ENCODE peak calls at places on chromosomes 4 and X, in eight cellular contexts. Q is LoVo; Y is left cardiac atrium; F is kidney epithelial cell; O is cardiac muscle cell; X is IMR-90; S is activated T-helper 1 cell treated with anti-CD3 and anti-CD28 coated beads, Interleukin-2, amount 50 U/mL, for 16 hours; I is HCEC 1CT. K is an unnamed sample.

GRCh38 chr4:120760047-120760446 is 162.5 kb downstream of the PRDM5 start:
- DNase-seq in X (peak), F (no peak), Y (no peak), S (no peak), O (no peak), I (no peak), Q (no peak), K (no peak)

GRCh38 chrX:150446151-150446550 is 83.0 kb downstream of the MAMLD1 start:
- DNase-seq in Y (no peak), S (no peak), O (no peak), F (no peak), I (no peak), X (no peak), Q (no peak), K (no peak)

GRCh38 chr4:98648602-98649001 is 9.8 kb downstream of the TSPAN5 start:
- DNase-seq in Q (no peak), X (no peak), I (no peak), O (no peak), S (no peak), Y (peak), F (no peak), K (no peak)

GRCh38 chr4:7295917-7296660 is 103.8 kb downstream of the SORCS2 start:
- DNase-seq in X (peak), I (no peak), S (no peak), Q (no peak), F (no peak), O (peak), Y (no peak), K (no peak)

GRCh38 chr4:48065587-48066052 is 49.0 kb downstream of the NIPAL1 start:
- DNase-seq in O (no peak), Y (no peak), I (no peak), Q (no peak), S (no peak), F (no peak), X (no peak), K (no peak)

GRCh38 chr4:182454440-182455013 is 211.3 kb downstream of the TENM3 start:
- DNase-seq in F (no peak), O (no peak), X (peak), S (no peak), Y (no peak), Q (no peak), I (peak), K (no peak)

GRCh38 chrX:119071381-119071780 is 1.4 kb upstream of the CT47C1 start:
- DNase-seq in O (no peak), F (no peak), X (no peak), I (no peak), Q (no peak), S (no peak), Y (no peak), K (no peak)

GRCh38 chrX:24423960-24424359 is 41.1 kb upstream of the PDK3 start:
- DNase-seq in Y (no peak), F (peak), Q (no peak), X (no peak), I (no peak), S (no peak), O (no peak), K (no peak)

GRCh38 chrX:152575331-152575730 is 62.4 kb upstream of the GABRQ start:
- DNase-seq in O (no peak), X (no peak), S (no peak), Y (no peak), F (no peak), Q (no peak), I (no peak), K (no peak)

GRCh38 chr4:76016383-76016782 is 6.9 kb downstream of the CXCL10 start:
- DNase-seq in X (no peak), Y (no peak), Q (no peak), O (no peak), F (no peak), S (no peak), I (no peak), K (no peak)

K was measured in SJSA1.